ENCODE peak calls at places on chromosomes 7 and 10, in six cellular contexts. One of them, this sample, is unnamed.

GRCh38 chr10:50614444-50615137 is 9.2 kb downstream of the SGMS1 start:
- DNase-seq in AG10803: no peak
- DNase-seq in choroid plexus epithelial cell: no peak
- DNase-seq in upper lobe of right lung: no peak
- DNase-seq in thoracic aorta: no peak
- DNase-seq in GM10248: peak
- DNase-seq in this sample: no peak

GRCh38 chr10:43926875-43927406 is 278.3 kb upstream of the ZNF32 start:
- DNase-seq in AG10803: no peak
- DNase-seq in choroid plexus epithelial cell: no peak
- DNase-seq in upper lobe of right lung: peak
- DNase-seq in thoracic aorta: no peak
- DNase-seq in GM10248: no peak
- DNase-seq in this sample: no peak

GRCh38 chr10:64103750-64104149 is 582.5 kb downstream of the REEP3 start:
- DNase-seq in AG10803: no peak
- DNase-seq in choroid plexus epithelial cell: no peak
- DNase-seq in upper lobe of right lung: no peak
- DNase-seq in thoracic aorta: no peak
- DNase-seq in GM10248: no peak
- DNase-seq in this sample: no peak

GRCh38 chr7:123608991-123609882 is 7.6 kb downstream of the ASB15 start:
- DNase-seq in AG10803: no peak
- DNase-seq in choroid plexus epithelial cell: no peak
- DNase-seq in upper lobe of right lung: no peak
- DNase-seq in thoracic aorta: no peak
- DNase-seq in GM10248: no peak
- DNase-seq in this sample: no peak

GRCh38 chr7:101586078-101586941 is 42.8 kb downstream of the MYL10 start:
- DNase-seq in AG10803: no peak
- DNase-seq in choroid plexus epithelial cell: no peak
- DNase-seq in upper lobe of right lung: no peak
- DNase-seq in thoracic aorta: no peak
- DNase-seq in GM10248: peak
- DNase-seq in this sample: no peak

GRCh38 chr10:111087331-111087756 is 10.5 kb downstream of the ADRA2A start:
- DNase-seq in AG10803: no peak
- DNase-seq in choroid plexus epithelial cell: no peak
- DNase-seq in upper lobe of right lung: no peak
- DNase-seq in thoracic aorta: no peak
- DNase-seq in GM10248: no peak
- DNase-seq in this sample: no peak

GRCh38 chr10:112585052-112585451 is 138.0 kb downstream of the VTI1A start:
- DNase-seq in AG10803: peak
- DNase-seq in choroid plexus epithelial cell: peak
- DNase-seq in upper lobe of right lung: no peak
- DNase-seq in thoracic aorta: peak
- DNase-seq in GM10248: no peak
- DNase-seq in this sample: no peak

GRCh38 chr10:17009228-17009700 is 120.3 kb downstream of the CUBN start:
- DNase-seq in AG10803: peak
- DNase-seq in choroid plexus epithelial cell: peak
- DNase-seq in upper lobe of right lung: no peak
- DNase-seq in thoracic aorta: no peak
- DNase-seq in GM10248: no peak
- DNase-seq in this sample: no peak

GRCh38 chr7:46814516-46815250 is 767.2 kb downstream of the TNS3 start:
- DNase-seq in AG10803: peak
- DNase-seq in choroid plexus epithelial cell: peak
- DNase-seq in upper lobe of right lung: no peak
- DNase-seq in thoracic aorta: no peak
- DNase-seq in GM10248: no peak
- DNase-seq in this sample: no peak

GRCh38 chr7:16801111-16801542 is 3.7 kb downstream of the AGR2 start:
- DNase-seq in AG10803: peak
- DNase-seq in choroid plexus epithelial cell: peak
- DNase-seq in upper lobe of right lung: no peak
- DNase-seq in thoracic aorta: no peak
- DNase-seq in GM10248: peak
- DNase-seq in this sample: no peak

GRCh38 chr10:86403183-86403797 is 36.7 kb upstream of the GRID1 start:
- DNase-seq in AG10803: no peak
- DNase-seq in choroid plexus epithelial cell: no peak
- DNase-seq in upper lobe of right lung: no peak
- DNase-seq in thoracic aorta: no peak
- DNase-seq in GM10248: no peak
- DNase-seq in this sample: no peak

GRCh38 chr10:128180843-128181242 is 54.6 kb upstream of the MKI67 start:
- DNase-seq in AG10803: no peak
- DNase-seq in choroid plexus epithelial cell: no peak
- DNase-seq in upper lobe of right lung: no peak
- DNase-seq in thoracic aorta: no peak
- DNase-seq in GM10248: no peak
- DNase-seq in this sample: no peak

GRCh38 chr7:79876769-79877362 is 257.8 kb upstream of the GNAI1 start:
- DNase-seq in AG10803: peak
- DNase-seq in choroid plexus epithelial cell: peak
- DNase-seq in upper lobe of right lung: no peak
- DNase-seq in thoracic aorta: no peak
- DNase-seq in GM10248: no peak
- DNase-seq in this sample: no peak

GRCh38 chr10:7610017-7610416 is 56.7 kb downstream of the ITIH5 start:
- DNase-seq in AG10803: peak
- DNase-seq in choroid plexus epithelial cell: no peak
- DNase-seq in upper lobe of right lung: no peak
- DNase-seq in thoracic aorta: no peak
- DNase-seq in GM10248: no peak
- DNase-seq in this sample: no peak

GRCh38 chr7:20998309-20998708 is 211.6 kb upstream of the SP8 start:
- DNase-seq in AG10803: no peak
- DNase-seq in choroid plexus epithelial cell: no peak
- DNase-seq in upper lobe of right lung: no peak
- DNase-seq in thoracic aorta: no peak
- DNase-seq in GM10248: no peak
- DNase-seq in this sample: no peak

GRCh38 chr10:73932625-73933112 is 21.7 kb downstream of the PLAU start:
- DNase-seq in AG10803: no peak
- DNase-seq in choroid plexus epithelial cell: no peak
- DNase-seq in upper lobe of right lung: no peak
- DNase-seq in thoracic aorta: no peak
- DNase-seq in GM10248: no peak
- DNase-seq in this sample: no peak

GRCh38 chr7:93475811-93476210 is 98.7 kb downstream of the CALCR start:
- DNase-seq in AG10803: no peak
- DNase-seq in choroid plexus epithelial cell: no peak
- DNase-seq in upper lobe of right lung: no peak
- DNase-seq in thoracic aorta: no peak
- DNase-seq in GM10248: no peak
- DNase-seq in this sample: no peak

GRCh38 chr10:31490858-31491504 is 172.0 kb downstream of the ZEB1 start:
- DNase-seq in AG10803: peak
- DNase-seq in choroid plexus epithelial cell: peak
- DNase-seq in upper lobe of right lung: no peak
- DNase-seq in thoracic aorta: no peak
- DNase-seq in GM10248: no peak
- DNase-seq in this sample: no peak

GRCh38 chr7:23346316-23346715 is 47.2 kb downstream of the MALSU1 start:
- DNase-seq in AG10803: no peak
- DNase-seq in choroid plexus epithelial cell: no peak
- DNase-seq in upper lobe of right lung: no peak
- DNase-seq in thoracic aorta: no peak
- DNase-seq in GM10248: peak
- DNase-seq in this sample: no peak
- TF ChIP-seq CTCF in AG10803: no peak
- TF ChIP-seq CTCF in choroid plexus epithelial cell: no peak
- TF ChIP-seq CTCF in upper lobe of right lung: no peak
- TF ChIP-seq CTCF in thoracic aorta: no peak
- TF ChIP-seq CTCF in GM10248: no peak
- TF ChIP-seq CTCF in this sample: no peak

GRCh38 chr10:21423338-21423737 is 102.1 kb downstream of the SKIDA1 start:
- DNase-seq in AG10803: no peak
- DNase-seq in choroid plexus epithelial cell: no peak
- DNase-seq in upper lobe of right lung: no peak
- DNase-seq in thoracic aorta: no peak
- DNase-seq in GM10248: no peak
- DNase-seq in this sample: no peak
- TF ChIP-seq CTCF in AG10803: no peak
- TF ChIP-seq CTCF in choroid plexus epithelial cell: no peak
- TF ChIP-seq CTCF in upper lobe of right lung: no peak
- TF ChIP-seq CTCF in thoracic aorta: no peak
- TF ChIP-seq CTCF in GM10248: no peak
- TF ChIP-seq CTCF in this sample: no peak

GRCh38 chr10:58963101-58963534 is 213.3 kb upstream of the PHYHIPL start:
- DNase-seq in AG10803: no peak
- DNase-seq in choroid plexus epithelial cell: no peak
- DNase-seq in upper lobe of right lung: no peak
- DNase-seq in thoracic aorta: no peak
- DNase-seq in GM10248: no peak
- DNase-seq in this sample: no peak
- TF ChIP-seq CTCF in AG10803: no peak
- TF ChIP-seq CTCF in choroid plexus epithelial cell: peak
- TF ChIP-seq CTCF in upper lobe of right lung: no peak
- TF ChIP-seq CTCF in thoracic aorta: no peak
- TF ChIP-seq CTCF in GM10248: peak
- TF ChIP-seq CTCF in this sample: no peak

DNA sequence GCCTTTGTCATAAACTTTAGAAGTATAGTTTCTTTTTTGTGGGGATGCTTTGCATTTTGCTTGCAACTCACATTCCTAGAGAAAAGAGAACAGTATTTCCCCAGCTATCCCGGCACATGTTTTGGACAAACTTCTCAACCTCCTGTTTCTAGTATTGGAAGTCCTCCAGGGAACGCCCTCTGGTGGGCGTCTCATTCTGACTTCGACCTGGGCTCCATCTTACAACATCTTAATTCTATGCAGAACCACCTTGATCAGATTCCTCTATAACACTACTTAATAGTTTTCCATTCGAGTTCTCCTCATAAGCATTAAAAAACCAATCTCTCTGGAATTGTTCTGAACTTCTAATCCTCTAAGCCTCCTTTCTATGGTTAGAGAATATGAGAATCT is 139.5 kb upstream of the FZD8 start:
- DNase-seq in AG10803: no peak
- DNase-seq in choroid plexus epithelial cell: peak
- DNase-seq in upper lobe of right lung: no peak
- DNase-seq in thoracic aorta: no peak
- DNase-seq in GM10248: no peak
- DNase-seq in this sample: no peak
- TF ChIP-seq CTCF in AG10803: peak
- TF ChIP-seq CTCF in choroid plexus epithelial cell: peak
- TF ChIP-seq CTCF in upper lobe of right lung: no peak
- TF ChIP-seq CTCF in thoracic aorta: no peak
- TF ChIP-seq CTCF in GM10248: no peak
- TF ChIP-seq CTCF in this sample: no peak

GRCh38 chr7:151087247-151088018 is 1.2 kb downstream of the AGAP3 start:
- DNase-seq in AG10803: peak
- DNase-seq in choroid plexus epithelial cell: peak
- DNase-seq in upper lobe of right lung: peak
- DNase-seq in thoracic aorta: no peak
- DNase-seq in GM10248: peak
- DNase-seq in this sample: peak
- TF ChIP-seq CTCF in AG10803: peak
- TF ChIP-seq CTCF in choroid plexus epithelial cell: peak
- TF ChIP-seq CTCF in upper lobe of right lung: peak
- TF ChIP-seq CTCF in thoracic aorta: no peak
- TF ChIP-seq CTCF in GM10248: peak
- TF ChIP-seq CTCF in this sample: no peak

GRCh38 chr10:34260904-34261303 is 554.2 kb downstream of the PARD3 start:
- DNase-seq in AG10803: no peak
- DNase-seq in choroid plexus epithelial cell: no peak
- DNase-seq in upper lobe of right lung: no peak
- DNase-seq in thoracic aorta: no peak
- DNase-seq in GM10248: no peak
- DNase-seq in this sample: no peak

DNA sequence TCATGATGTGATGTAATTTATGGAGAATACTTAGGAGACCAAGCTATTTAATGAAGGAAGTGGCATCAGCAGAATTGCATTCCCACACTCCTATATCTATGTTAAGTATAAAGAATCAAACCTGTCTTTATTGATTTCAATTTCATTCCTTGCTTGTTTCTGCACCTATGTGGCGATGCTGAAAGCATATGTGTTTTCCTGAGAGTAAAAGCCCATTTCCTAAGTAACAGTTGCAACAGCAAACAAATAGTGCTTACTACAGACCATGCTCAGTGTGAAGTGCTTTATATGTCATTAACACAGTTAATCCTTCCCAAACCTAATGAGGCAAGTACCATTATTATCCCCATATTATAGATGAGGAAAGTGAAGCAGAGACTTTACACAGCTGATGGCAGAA is 552.1 kb downstream of the PARD3 start:
- DNase-seq in AG10803: peak
- DNase-seq in choroid plexus epithelial cell: peak
- DNase-seq in upper lobe of right lung: no peak
- DNase-seq in thoracic aorta: no peak
- DNase-seq in GM10248: no peak
- DNase-seq in this sample: no peak
- TF ChIP-seq CTCF in AG10803: peak
- TF ChIP-seq CTCF in choroid plexus epithelial cell: peak
- TF ChIP-seq CTCF in upper lobe of right lung: no peak
- TF ChIP-seq CTCF in thoracic aorta: no peak
- TF ChIP-seq CTCF in GM10248: no peak
- TF ChIP-seq CTCF in this sample: no peak

This sample was measured in activated B cell treated with CpG ODN at 0.5 μM for 24 hours.